ENCODE peak calls at places on chromosome 16, in six cellular contexts. Z is fibroblast of the aortic adventitia, D is body of pancreas, S is heart left ventricle, T is tibial artery, H is OCI-LY7. N is an unnamed sample.

GRCh38 chr16:80337786-80338185 is 203.0 kb upstream of the DYNLRB2 start:
- DNase-seq in H (no peak), S (no peak), Z (no peak), T (no peak), D (no peak), N (no peak)

GRCh38 chr16:21338537-21339268 is 60.6 kb upstream of the CRYM start:
- DNase-seq in D (no peak), Z (no peak), H (no peak), S (no peak), T (no peak), N (no peak)

GRCh38 chr16:82178352-82178751 is 8.3 kb upstream of the MPHOSPH6 start:
- DNase-seq in H (no peak), D (no peak), Z (no peak), T (no peak), S (no peak), N (no peak)

GRCh38 chr16:56195151-56195550 is 3.9 kb downstream of the GNAO1 start:
- DNase-seq in T (no peak), H (no peak), S (no peak), D (no peak), Z (no peak), N (no peak)

GRCh38 chr16:63816304-63816703 is 1305.6 kb downstream of the CDH11 start:
- DNase-seq in Z (no peak), H (no peak), S (no peak), D (no peak), T (no peak), N (no peak)

GRCh38 chr16:85570213-85570734 is 42.8 kb upstream of the GSE1 start:
- DNase-seq in D (no peak), H (peak), Z (no peak), T (no peak), S (no peak), N (no peak)

GRCh38 chr16:28876973-28877641 is 1.2 kb upstream of the ATP2A1 start:
- DNase-seq in D (no peak), H (no peak), S (no peak), T (no peak), Z (no peak), N (no peak)

GRCh38 chr16:67015317-67015731 is 13.6 kb upstream of the CBFB start:
- DNase-seq in D (no peak), Z (no peak), T (no peak), H (no peak), S (no peak), N (no peak)

GRCh38 chr16:74574146-74574545 is 32.8 kb downstream of the GLG1 start:
- DNase-seq in S (no peak), Z (no peak), H (no peak), D (no peak), T (no peak), N (no peak)

GRCh38 chr16:80831039-80831438 is 26.6 kb upstream of the CDYL2 start:
- DNase-seq in S (no peak), Z (no peak), T (no peak), D (no peak), H (no peak), N (no peak)

GRCh38 chr16:68644715-68645493 is at the start of gene CDH3:
- DNase-seq in T (no peak), S (no peak), H (no peak), Z (no peak), D (peak), N (no peak)

GRCh38 chr16:11742041-11742535 is 569 bp downstream of the TXNDC11 start:
- DNase-seq in D (peak), T (peak), S (peak), Z (no peak), H (peak), N (peak)

GRCh38 chr16:30979170-30980067 is 5.6 kb upstream of the HSD3B7 start:
- DNase-seq in S (no peak), T (no peak), D (no peak), Z (no peak), H (no peak), N (no peak)

GRCh38 chr16:86286991-86287640 is 223.2 kb upstream of the FOXF1 start:
- DNase-seq in H (no peak), Z (no peak), T (no peak), S (no peak), D (no peak), N (no peak)

GRCh38 chr16:56145369-56145768 is 45.9 kb upstream of the GNAO1 start:
- DNase-seq in T (no peak), D (no peak), H (no peak), Z (no peak), S (no peak), N (no peak)

GRCh38 chr16:49601541-49601940 is 227.9 kb downstream of the C16orf78 start:
- DNase-seq in T (no peak), H (no peak), D (no peak), S (no peak), Z (no peak), N (no peak)

GRCh38 chr16:30658731-30659506 is 688 bp downstream of the FBRS start:
- DNase-seq in D (no peak), Z (peak), H (peak), S (peak), T (peak), N (no peak)

GRCh38 chr16:71648162-71648561 is 22.2 kb downstream of the MARVELD3 start:
- DNase-seq in S (no peak), Z (no peak), H (no peak), D (peak), T (no peak), N (no peak)

GRCh38 chr16:79299154-79299799 is 301.3 kb downstream of the MAF start:
- DNase-seq in Z (no peak), T (no peak), D (no peak), S (no peak), H (no peak), N (no peak)

GRCh38 chr16:78242231-78242630 is 142.8 kb downstream of the WWOX start:
- DNase-seq in T (no peak), S (no peak), H (no peak), D (no peak), Z (no peak), N (no peak)

GRCh38 chr16:2967211-2967631 is 1.9 kb upstream of the PAQR4 start:
- DNase-seq in H (no peak), D (no peak), S (no peak), T (no peak), Z (no peak), N (no peak)

GRCh38 chr16:67445441-67445912 is 14.6 kb downstream of the HSD11B2 start:
- DNase-seq in T (no peak), Z (no peak), H (no peak), S (peak), D (peak), N (no peak)

GRCh38 chr16:30567991-30568638 is 3.4 kb downstream of the ZNF688 start:
- DNase-seq in Z (peak), D (no peak), T (no peak), S (no peak), H (peak), N (peak)

GRCh38 chr16:87365021-87365713 is 18.4 kb downstream of the FBXO31 start:
- DNase-seq in S (no peak), D (no peak), Z (no peak), H (no peak), T (no peak), N (no peak)

GRCh38 chr16:87366288-87366687 is 17.3 kb downstream of the FBXO31 start:
- DNase-seq in D (no peak), H (no peak), S (no peak), T (no peak), Z (no peak), N (no peak)

GRCh38 chr16:87361916-87362619 is 21.5 kb downstream of the FBXO31 start:
- DNase-seq in D (no peak), S (no peak), Z (no peak), H (no peak), T (no peak), N (no peak)

GRCh38 chr16:87360862-87361610 is 22.5 kb downstream of the FBXO31 start:
- DNase-seq in T (no peak), D (no peak), Z (no peak), H (no peak), S (no peak), N (no peak)

GRCh38 chr16:87363771-87364476 is 19.7 kb downstream of the FBXO31 start:
- DNase-seq in D (peak), S (peak), Z (peak), H (no peak), T (no peak), N (no peak)
- TF ChIP-seq CTCF in D (no peak), S (no peak), Z (no peak), H (no peak), T (no peak), N (no peak)

GRCh38 chr16:1688807-1689560 is 10.9 kb downstream of the JPT2 start:
- DNase-seq in D (peak), Z (peak), S (no peak), H (no peak), T (no peak), N (no peak)

GRCh38 chr16:1689853-1690252 is 11.8 kb downstream of the JPT2 start:
- DNase-seq in D (no peak), S (no peak), T (no peak), Z (no peak), H (no peak), N (no peak)

GRCh38 chr16:1691956-1692355 is 13.9 kb downstream of the JPT2 start:
- DNase-seq in Z (peak), H (no peak), D (no peak), T (no peak), S (no peak), N (no peak)

GRCh38 chr16:1690810-1691209 is 12.7 kb downstream of the JPT2 start:
- DNase-seq in Z (no peak), S (no peak), H (no peak), T (no peak), D (no peak), N (no peak)

DNA sequence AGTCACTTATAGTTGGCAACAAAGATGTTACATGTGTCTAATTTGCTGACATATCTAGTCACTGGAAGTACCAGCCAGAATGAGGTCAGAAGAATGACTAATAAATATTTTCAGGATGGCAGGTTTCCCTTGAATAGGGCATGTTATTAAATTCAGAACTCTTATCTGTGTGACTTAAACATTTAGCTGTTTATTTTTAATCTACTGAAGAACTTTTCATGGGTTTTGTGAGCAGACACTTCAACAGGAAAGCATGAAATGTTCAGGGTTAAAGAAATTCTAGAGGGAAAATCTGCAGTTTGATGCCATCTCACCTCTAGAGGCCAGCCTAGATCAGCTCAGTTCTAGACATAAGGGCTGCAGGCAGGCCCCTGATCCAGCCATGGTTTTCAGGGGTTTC is 13.2 kb downstream of the JPT2 start:
- DNase-seq in Z (peak), T (no peak), S (no peak), H (no peak), D (no peak), N (no peak)
- TF ChIP-seq CTCF in Z (peak), T (no peak), S (no peak), H (peak), D (no peak), N (no peak)

GRCh38 chr16:89700649-89701424 is 668 bp downstream of the SPATA2L start:
- DNase-seq in D (peak), H (peak), Z (no peak), T (no peak), S (no peak), N (no peak)
- TF ChIP-seq CTCF in D (no peak), H (peak), Z (no peak), T (no peak), S (no peak), N (peak)

GRCh38 chr16:4176794-4177438 is 60.7 kb upstream of the ADCY9 start:
- DNase-seq in D (no peak), H (peak), T (no peak), S (no peak), Z (peak), N (no peak)

GRCh38 chr16:4180511-4180910 is 61.4 kb downstream of the SRL start:
- DNase-seq in D (no peak), Z (no peak), T (no peak), H (no peak), S (no peak), N (no peak)

GRCh38 chr16:4179020-4179419 is 62.8 kb upstream of the ADCY9 start:
- DNase-seq in H (no peak), Z (peak), D (peak), S (no peak), T (peak), N (peak)

GRCh38 chr16:4179763-4180260 is 62.1 kb downstream of the SRL start:
- DNase-seq in S (no peak), Z (no peak), T (no peak), D (no peak), H (no peak), N (no peak)

GRCh38 chr16:4178468-4179010 is 62.3 kb upstream of the ADCY9 start:
- DNase-seq in T (no peak), Z (no peak), S (no peak), H (no peak), D (no peak), N (no peak)
- TF ChIP-seq CTCF in T (no peak), Z (no peak), S (no peak), H (no peak), D (no peak), N (no peak)

GRCh38 chr16:89602273-89602951 is 11.0 kb upstream of the DPEP1 start:
- DNase-seq in D (no peak), T (no peak), S (peak), Z (peak), H (peak), N (no peak)
- TF ChIP-seq CTCF in D (no peak), T (no peak), S (no peak), Z (no peak), H (no peak), N (no peak)

GRCh38 chr16:8935989-8936388 is 27.7 kb downstream of the USP7 start:
- DNase-seq in Z (no peak), S (no peak), H (peak), D (no peak), T (no peak), N (no peak)
- TF ChIP-seq CTCF in Z (peak), S (no peak), H (no peak), D (no peak), T (no peak), N (no peak)

GRCh38 chr16:72818286-72818845 is 229.6 kb downstream of the ZFHX3 start:
- DNase-seq in S (no peak), H (no peak), D (no peak), T (no peak), Z (peak), N (no peak)
- TF ChIP-seq CTCF in S (no peak), H (peak), D (no peak), T (no peak), Z (no peak), N (no peak)

GRCh38 chr16:83887088-83887487 is 11.8 kb upstream of the MLYCD start:
- DNase-seq in H (peak), Z (no peak), T (no peak), D (peak), S (no peak), N (no peak)
- TF ChIP-seq CTCF in H (peak), Z (peak), T (no peak), D (no peak), S (no peak), N (peak)

DNA sequence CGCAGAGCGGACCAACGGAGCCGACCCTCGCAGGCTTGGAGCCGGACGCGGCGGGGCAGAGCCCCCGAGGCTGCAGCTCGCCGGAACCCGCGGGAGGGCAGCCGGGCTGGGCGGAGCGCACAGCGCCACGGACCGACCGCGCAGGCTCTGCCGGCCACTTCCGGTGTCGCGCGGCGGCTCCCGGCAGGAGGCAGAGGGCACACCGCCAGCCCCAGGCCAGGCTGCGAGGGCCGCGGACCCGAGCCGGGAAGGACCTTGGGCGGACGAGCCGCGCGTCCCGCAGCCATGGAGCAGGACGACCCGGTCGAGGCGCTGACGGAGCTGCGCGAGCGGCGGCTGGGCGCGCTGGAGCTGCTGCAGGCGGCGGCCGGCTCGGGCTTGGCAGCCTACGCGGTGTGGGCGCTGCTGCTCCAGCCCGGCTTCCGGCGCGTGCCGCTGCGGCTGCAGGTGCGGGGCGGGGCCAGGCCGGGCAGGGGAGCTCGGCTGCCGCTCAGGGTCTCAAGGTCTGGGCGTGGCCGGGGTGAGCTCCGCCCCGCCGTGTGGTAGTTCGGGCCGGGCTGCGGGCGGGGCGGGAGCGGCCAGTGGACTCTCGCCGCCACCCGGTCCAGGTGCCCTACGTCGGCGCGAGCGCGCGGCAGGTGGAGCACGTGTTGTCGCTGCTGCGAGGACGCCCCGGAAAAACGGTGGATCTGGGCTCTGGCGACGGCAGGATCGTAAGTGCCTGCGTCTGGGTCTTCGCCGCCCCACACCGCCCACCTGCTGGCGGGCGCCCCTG is at the start of gene ANTKMT:
- DNase-seq in T (peak), D (peak), H (peak), S (peak), Z (peak), N (no peak)
- TF ChIP-seq CTCF in T (peak), D (no peak), H (no peak), S (no peak), Z (no peak), N (no peak)

N was measured in CD14-positive monocyte.